ENCODE peak calls at places on chromosomes 11 and 22, in six cellular contexts. M, Q, C, G, K and J are unnamed samples.
A peak's percentile ranks its signal among the peaks of the same experiment; 100 is the strongest.

GRCh38 chr22:37726240-37726887 is 29.5 kb downstream of the TRIOBP start:
- DNase-seq in C (peak; percentile 62), M (no peak), Q (no peak), K (no peak), G (no peak), J (peak; percentile 39)

GRCh38 chr11:24635588-24636290 is 138.9 kb downstream of the LUZP2 start:
- DNase-seq in C (no peak), G (no peak), Q (no peak), M (no peak), K (no peak), J (no peak)

GRCh38 chr22:46149998-46150549 is at the start of gene PPARA:
- DNase-seq in M (peak; percentile 80), C (peak; percentile 44), G (peak; percentile 92), Q (peak; percentile 86), K (peak; percentile 94), J (peak; percentile 99)

GRCh38 chr11:63765688-63766241 is 2.8 kb downstream of the ZFTA start:
- DNase-seq in G (no peak), Q (no peak), C (no peak), M (no peak), K (no peak), J (no peak)

GRCh38 chr11:61542661-61543060 is 34.1 kb downstream of the LRRC10B start:
- DNase-seq in C (no peak), M (no peak), G (no peak), K (no peak), Q (no peak), J (no peak)

GRCh38 chr11:64234840-64235379 is 526 bp downstream of the VEGFB start:
- DNase-seq in K (peak; percentile 57), Q (no peak), M (no peak), C (no peak), G (peak; percentile 75), J (peak; percentile 53)

GRCh38 chr11:59510917-59511589 is at the start of gene OR4D9:
- DNase-seq in G (no peak), K (no peak), M (no peak), Q (no peak), C (peak; percentile 9), J (no peak)

GRCh38 chr11:102757823-102758549 is 22.4 kb downstream of the MMP10 start:
- DNase-seq in Q (no peak), C (peak; percentile 76), K (no peak), M (no peak), G (no peak), J (no peak)

GRCh38 chr11:40187092-40187403 is 1272.4 kb downstream of the LRRC4C start:
- DNase-seq in G (no peak), C (no peak), M (no peak), K (no peak), Q (no peak), J (no peak)

GRCh38 chr11:29786092-29786491 is 230.7 kb downstream of the KCNA4 start:
- DNase-seq in Q (no peak), M (no peak), K (no peak), C (no peak), G (no peak), J (no peak)

GRCh38 chr11:121241300-121242176 is 51.0 kb upstream of the SC5D start:
- DNase-seq in Q (no peak), G (no peak), M (no peak), C (no peak), K (no peak), J (peak; percentile 24)

GRCh38 chr22:44357962-44358553 is 45.3 kb upstream of the SHISAL1 start:
- DNase-seq in Q (no peak), G (no peak), C (no peak), M (no peak), K (peak; percentile 44), J (no peak)

GRCh38 chr11:73411031-73411430 is 34.8 kb downstream of the RELT start:
- DNase-seq in G (no peak), K (no peak), C (no peak), M (no peak), Q (no peak), J (no peak)

GRCh38 chr11:2599561-2600189 is 100.1 kb downstream of the KCNQ1OT1 start:
- DNase-seq in M (no peak), Q (no peak), G (no peak), K (no peak), C (no peak), J (no peak)

GRCh38 chr11:112852141-112852853 is 108.9 kb upstream of the NCAM1 start:
- DNase-seq in G (no peak), M (no peak), K (no peak), C (no peak), Q (no peak), J (no peak)

GRCh38 chr22:47065756-47066615 is 303.5 kb downstream of the TBC1D22A start:
- DNase-seq in K (peak; percentile 11), Q (no peak), G (no peak), M (no peak), C (peak; percentile 18), J (no peak)

GRCh38 chr11:3860360-3860759 is 4.9 kb downstream of the STIM1 start:
- DNase-seq in Q (no peak), G (peak; percentile 34), K (no peak), C (peak; percentile 30), M (no peak), J (no peak)

GRCh38 chr11:4049006-4049405 is 45.6 kb upstream of the RRM1 start:
- DNase-seq in K (no peak), M (no peak), C (no peak), Q (no peak), G (no peak), J (no peak)

GRCh38 chr11:43504316-43504950 is 145.7 kb downstream of the TTC17 start:
- DNase-seq in Q (no peak), K (no peak), M (no peak), C (peak; percentile 56), G (no peak), J (peak; percentile 72)

GRCh38 chr11:109033627-109034340 is 368.9 kb downstream of the DDX10 start:
- DNase-seq in C (peak; percentile 90), G (no peak), Q (no peak), M (no peak), K (no peak), J (no peak)

GRCh38 chr11:77159219-77159936 is 31.3 kb downstream of the MYO7A start:
- DNase-seq in C (no peak), G (no peak), M (no peak), Q (no peak), K (no peak), J (no peak)

GRCh38 chr11:37087650-37088572 is 489.9 kb upstream of the RAG2 start:
- DNase-seq in G (no peak), K (no peak), Q (no peak), C (no peak), M (no peak), J (no peak)

GRCh38 chr11:92642146-92642919 is 327.1 kb upstream of the MTNR1B start:
- DNase-seq in M (no peak), Q (no peak), G (no peak), C (no peak), K (no peak), J (no peak)

GRCh38 chr11:123560001-123560400 is 94.4 kb downstream of the SCN3B start:
- DNase-seq in M (peak; percentile 53), K (peak; percentile 60), G (peak; percentile 55), C (peak; percentile 79), Q (peak; percentile 55), J (no peak)

GRCh38 chr22:38674888-38675287 is 6.9 kb upstream of the TOMM22 start:
- DNase-seq in Q (no peak), C (no peak), G (no peak), K (no peak), M (no peak), J (no peak)

GRCh38 chr11:47659273-47659672 is 16.9 kb upstream of the MTCH2 start:
- DNase-seq in G (no peak), K (no peak), M (no peak), C (no peak), Q (no peak), J (no peak)

GRCh38 chr11:61541568-61541967 is 33.0 kb downstream of the LRRC10B start:
- DNase-seq in M (no peak), K (no peak), G (no peak), C (peak; percentile 19), Q (no peak), J (peak; percentile 84)

GRCh38 chr11:131823772-131824171 is 453.4 kb downstream of the NTM start:
- DNase-seq in K (no peak), C (no peak), G (no peak), Q (no peak), M (no peak), J (no peak)

GRCh38 chr11:35111171-35112055 is 27.6 kb upstream of the CD44 start:
- DNase-seq in C (peak; percentile 65), G (no peak), Q (no peak), K (no peak), M (no peak), J (no peak)

GRCh38 chr11:126153999-126154398 is 57.5 kb downstream of the RPUSD4 start:
- DNase-seq in Q (no peak), C (peak; percentile 18), G (no peak), M (no peak), K (no peak), J (no peak)

GRCh38 chr11:76443254-76443935 is 1.4 kb upstream of the EMSY start:
- DNase-seq in Q (no peak), M (no peak), K (no peak), G (no peak), C (peak; percentile 46), J (no peak)

GRCh38 chr22:36153756-36154155 is 6.8 kb downstream of the APOL3 start:
- DNase-seq in G (no peak), M (no peak), K (no peak), C (no peak), Q (no peak), J (no peak)

GRCh38 chr22:49241174-49241851 is 586.4 kb downstream of the BRD1 start:
- DNase-seq in C (no peak), Q (no peak), G (no peak), M (no peak), K (no peak), J (no peak)

GRCh38 chr22:48372395-48372794 is 1455.3 kb downstream of the BRD1 start:
- DNase-seq in C (no peak), K (no peak), G (no peak), M (no peak), Q (no peak), J (no peak)

GRCh38 chr11:118227865-118228785 is 3.3 kb upstream of the JAML start:
- DNase-seq in M (no peak), G (no peak), K (no peak), C (no peak), Q (no peak), J (no peak)

GRCh38 chr11:72243567-72244316 is at the start of gene PHOX2A:
- DNase-seq in K (no peak), C (no peak), Q (no peak), M (no peak), G (no peak), J (peak; percentile 72)

GRCh38 chr11:20103281-20103680 is 57.0 kb downstream of the DBX1 start:
- DNase-seq in K (no peak), C (no peak), M (no peak), G (no peak), Q (no peak), J (no peak)

GRCh38 chr11:69508974-69509373 is 27.5 kb downstream of the LINC01488 start:
- DNase-seq in C (no peak), Q (no peak), G (no peak), M (no peak), K (peak; percentile 3), J (no peak)